ENCODE peak calls at places on chromosomes 6 and 20, in seven cellular contexts. M, H, C, E, T, Z and X are unnamed samples.

GRCh38 chr6:148693882-148694484 is 52.8 kb upstream of the UST start:
- DNase-seq in M (no peak), H (no peak), C (no peak), E (peak; percentile 76), T (no peak), Z (peak; percentile 4), X (no peak)

GRCh38 chr20:21613512-21613911 is 92.0 kb upstream of the PAX1 start:
- DNase-seq in M (peak; percentile 30), H (no peak), C (no peak), E (no peak), T (no peak), Z (peak; percentile 4), X (no peak)

GRCh38 chr20:37395921-37396519 is 50.1 kb downstream of the SRC start:
- DNase-seq in M (no peak), H (no peak), C (peak; percentile 67), E (no peak), T (no peak), Z (no peak), X (no peak)

GRCh38 chr6:5214570-5215052 is 46.1 kb downstream of the LYRM4 start:
- DNase-seq in M (peak; percentile 58), H (peak; percentile 4), C (peak; percentile 54), E (peak; percentile 12), T (no peak), Z (peak; percentile 28), X (no peak)

GRCh38 chr6:138593100-138593877 is 94.0 kb upstream of the NHSL1 start:
- DNase-seq in M (peak; percentile 87), H (peak; percentile 64), C (no peak), E (peak; percentile 10), T (no peak), Z (peak; percentile 98), X (peak; percentile 94)

GRCh38 chr6:124924333-124924759 is 37.9 kb upstream of the RNF217 start:
- DNase-seq in M (peak; percentile 67), H (no peak), C (no peak), E (no peak), T (no peak), Z (peak; percentile 2), X (no peak)

GRCh38 chr6:5989141-5989723 is 17.5 kb downstream of the NRN1 start:
- DNase-seq in M (no peak), H (no peak), C (no peak), E (no peak), T (no peak), Z (peak; percentile 96), X (no peak)

GRCh38 chr6:27135087-27135657 is 112.3 kb upstream of the PRSS16 start:
- DNase-seq in M (no peak), H (no peak), C (no peak), E (no peak), T (no peak), Z (no peak), X (no peak)

DNA sequence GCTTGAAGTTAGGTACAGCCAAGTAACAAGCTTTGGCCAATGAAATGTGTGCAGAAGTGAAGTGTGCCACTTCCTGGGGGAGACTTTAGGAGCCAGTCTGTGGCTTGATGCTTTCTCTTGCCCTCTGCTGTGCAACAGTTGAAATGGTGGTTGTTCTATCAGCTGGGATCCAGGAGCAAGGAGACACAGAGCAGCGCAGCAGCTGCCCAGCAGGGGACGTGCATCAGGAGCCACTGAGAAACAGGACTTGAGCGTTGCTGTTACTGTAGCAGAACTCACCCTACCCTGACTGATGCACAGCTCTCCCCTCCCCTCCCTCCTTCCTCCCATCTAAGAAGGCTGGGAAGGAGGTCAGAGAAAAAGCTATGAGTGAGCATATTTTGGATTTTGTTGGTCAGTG is 18.9 kb upstream of the CCN5 start:
- DNase-seq in M (no peak), H (no peak), C (no peak), E (no peak), T (no peak), Z (no peak), X (no peak)
- H3K27ac ChIP-seq in M (no peak overlapping the region), H (no peak overlapping the region), C (no peak overlapping the region), E (no peak overlapping the region), T (no peak overlapping the region), Z (peak overlapping the region; percentile 91), X (no peak overlapping the region)

GRCh38 chr6:44503471-44503870 is 116.0 kb downstream of the CDC5L start:
- DNase-seq in M (no peak), H (no peak), C (no peak), E (no peak), T (no peak), Z (no peak), X (no peak)
- H3K9me2 ChIP-seq in M (peaks cover 4% of the 10 kb centered on the region), H (no peaks in the 10 kb centered on the region), C (no peaks in the 10 kb centered on the region), E (no peaks in the 10 kb centered on the region), T (no peaks in the 10 kb centered on the region), Z (no peaks in the 10 kb centered on the region), X (no peaks in the 10 kb centered on the region)

GRCh38 chr20:35601990-35602389 is 13.6 kb upstream of the SPAG4 start:
- DNase-seq in M (no peak), H (no peak), C (no peak), E (no peak), T (no peak), Z (no peak), X (no peak)
- H3K4me2 ChIP-seq in M (no peak overlapping the region), H (no peak overlapping the region), C (peak overlapping the region; percentile 70), E (peak overlapping the region; percentile 39), T (peak overlapping the region; percentile 95), Z (peak overlapping the region; percentile 77), X (no peak overlapping the region)

DNA sequence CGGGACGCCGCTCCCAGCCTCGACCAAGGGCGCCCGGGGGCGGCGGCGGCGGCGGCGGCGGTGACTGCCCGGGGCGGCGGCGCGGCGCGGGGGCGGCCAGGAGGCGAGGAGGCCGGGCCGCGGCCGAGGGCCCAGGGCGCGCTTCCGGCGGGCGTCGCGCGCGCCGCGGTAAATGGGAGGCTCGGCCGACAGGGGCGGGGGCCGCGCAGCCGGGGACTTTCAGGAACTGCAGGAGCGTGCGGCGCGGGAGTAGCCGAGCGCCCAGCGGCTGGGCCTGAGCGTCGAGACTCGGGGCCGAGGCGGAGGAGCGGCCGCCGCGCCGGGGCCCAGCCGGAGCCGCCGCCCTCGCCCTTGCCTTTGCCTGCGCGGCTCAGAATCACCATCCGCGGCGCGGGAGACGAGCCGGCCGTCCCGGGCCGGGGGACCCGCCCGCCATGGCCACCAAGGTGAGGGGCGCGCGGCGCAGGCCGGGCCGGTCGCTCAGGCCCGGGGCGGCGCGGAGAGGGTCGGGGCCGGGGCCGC is at the start of gene SNX9:
- DNase-seq in M (peak; percentile 69), H (peak; percentile 29), C (peak; percentile 92), E (no peak), T (peak; percentile 23), Z (peak; percentile 93), X (no peak)
- H3K27ac ChIP-seq in M (peak within 1 kb of the TSS; percentile 51), H (peak within 1 kb of the TSS; percentile 88), C (peak within 1 kb of the TSS; percentile 80), E (no peak within 1 kb of the TSS), T (no peak within 1 kb of the TSS), Z (peak within 1 kb of the TSS; percentile 92), X (peak within 1 kb of the TSS; percentile 70)